ENCODE peak calls at places on chromosomes 12 and 14, in nine cellular contexts. C is CD4-positive, CD25-positive, alpha-beta regulatory T cell; H is right lobe of liver; O is HCT116; Q is body of pancreas; U is adrenal gland; F is esophagus muscularis mucosa; I is CD4-positive, alpha-beta memory T cell; M is left lung. T is an unnamed sample.
A peak's percentile ranks its signal among the peaks of the same experiment; 100 is the strongest.

GRCh38 chr12:132323171-132324010 is 6.0 kb downstream of the GALNT9 start:
- DNase-seq in C (peak; percentile 22), H (no peak), O (no peak), Q (no peak), U (no peak), F (no peak), I (peak; percentile 33), M (peak; percentile 74), T (no peak)

GRCh38 chr14:92846162-92846897 is 52.2 kb downstream of the GOLGA5 start:
- DNase-seq in C (no peak), H (no peak), O (peak; percentile 2), Q (peak; percentile 62), U (peak; percentile 62), F (no peak), I (no peak), M (no peak), T (peak; percentile 11)

GRCh38 chr14:56065621-56066295 is 52.5 kb upstream of the PELI2 start:
- DNase-seq in C (no peak), H (no peak), O (no peak), Q (no peak), U (no peak), F (no peak), I (no peak), M (no peak), T (peak; percentile 36)

GRCh38 chr12:12874014-12874413 is 17.3 kb upstream of the GPRC5A start:
- DNase-seq in C (no peak), H (no peak), O (no peak), Q (no peak), U (no peak), F (no peak), I (no peak), M (no peak), T (no peak)

GRCh38 chr12:89389755-89390661 is 37.7 kb upstream of the DUSP6 start:
- DNase-seq in C (peak; percentile 8), H (no peak), O (no peak), Q (peak; percentile 50), U (peak; percentile 70), F (no peak), I (no peak), M (no peak), T (peak; percentile 86)

GRCh38 chr12:125185311-125185739 is 120.1 kb downstream of the AACS start:
- DNase-seq in C (no peak), H (no peak), O (no peak), Q (no peak), U (no peak), F (no peak), I (no peak), M (no peak), T (no peak)

GRCh38 chr12:1692221-1692620 is 1.4 kb downstream of the ADIPOR2 start:
- DNase-seq in C (no peak), H (no peak), O (no peak), Q (no peak), U (no peak), F (no peak), I (no peak), M (no peak), T (peak; percentile 33)

GRCh38 chr12:104680070-104680469 is 223.3 kb downstream of the CHST11 start:
- DNase-seq in C (peak; percentile 44), H (no peak), O (peak; percentile 13), Q (no peak), U (no peak), F (no peak), I (peak; percentile 51), M (no peak), T (peak; percentile 12)

GRCh38 chr14:104596451-104596918 is 8.1 kb downstream of the TMEM179 start:
- DNase-seq in C (no peak), H (no peak), O (no peak), Q (no peak), U (no peak), F (no peak), I (no peak), M (peak; percentile 57), T (no peak)

GRCh38 chr12:122079038-122079531 is 529 bp downstream of the MLXIP start:
- DNase-seq in C (no peak), H (peak; percentile 74), O (no peak), Q (peak; percentile 61), U (no peak), F (no peak), I (no peak), M (peak; percentile 88), T (no peak)

GRCh38 chr12:108840605-108841328 is 16.6 kb downstream of the SSH1 start:
- DNase-seq in C (no peak), H (no peak), O (no peak), Q (no peak), U (no peak), F (no peak), I (no peak), M (no peak), T (no peak)

GRCh38 chr12:4045433-4045760 is 172.2 kb upstream of the PARP11 start:
- DNase-seq in C (no peak), H (no peak), O (no peak), Q (no peak), U (no peak), F (peak; percentile 66), I (no peak), M (no peak), T (no peak)

GRCh38 chr14:64808449-64808848 is 71.3 kb downstream of the SPTB start:
- DNase-seq in C (no peak), H (no peak), O (no peak), Q (no peak), U (no peak), F (no peak), I (no peak), M (no peak), T (no peak)

GRCh38 chr14:64804754-64805260 is 74.9 kb downstream of the SPTB start:
- DNase-seq in C (no peak), H (no peak), O (no peak), Q (no peak), U (no peak), F (no peak), I (no peak), M (no peak), T (no peak)

GRCh38 chr14:64806862-64807495 is 72.7 kb downstream of the SPTB start:
- DNase-seq in C (no peak), H (no peak), O (no peak), Q (no peak), U (no peak), F (no peak), I (no peak), M (no peak), T (no peak)

GRCh38 chr14:64806202-64806861 is 73.4 kb downstream of the SPTB start:
- DNase-seq in C (no peak), H (no peak), O (no peak), Q (peak; percentile 64), U (peak; percentile 74), F (no peak), I (no peak), M (no peak), T (no peak)

DNA sequence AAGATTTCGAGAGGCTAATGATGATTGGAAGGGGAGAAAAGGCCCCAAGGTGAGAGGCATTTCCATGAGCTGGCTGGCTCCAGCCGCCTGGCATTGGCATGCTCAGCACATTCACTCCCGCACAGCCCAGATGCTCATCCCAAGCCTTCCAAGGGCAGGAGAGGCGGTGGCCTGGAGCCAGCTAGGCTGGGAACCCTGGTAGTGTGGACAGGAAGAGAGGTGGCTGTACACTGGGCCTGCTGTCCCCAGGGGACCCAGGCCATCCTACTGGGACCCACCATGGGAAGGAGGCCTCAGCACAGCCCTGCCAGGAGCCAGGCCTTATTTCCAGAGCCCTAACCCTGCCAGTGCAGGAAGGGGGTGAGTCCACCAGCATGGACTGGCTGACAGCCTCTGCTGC is 72.1 kb downstream of the SPTB start:
- DNase-seq in C (no peak), H (no peak), O (no peak), Q (no peak), U (no peak), F (no peak), I (no peak), M (no peak), T (no peak)
- H3K27ac ChIP-seq in C (no peak overlapping the region), H (no peak overlapping the region), O (no peak overlapping the region), Q (no peak overlapping the region), U (no peak overlapping the region), F (peak overlapping the region; percentile 73), I (no peak overlapping the region), M (no peak overlapping the region), T (no peak overlapping the region)

DNA sequence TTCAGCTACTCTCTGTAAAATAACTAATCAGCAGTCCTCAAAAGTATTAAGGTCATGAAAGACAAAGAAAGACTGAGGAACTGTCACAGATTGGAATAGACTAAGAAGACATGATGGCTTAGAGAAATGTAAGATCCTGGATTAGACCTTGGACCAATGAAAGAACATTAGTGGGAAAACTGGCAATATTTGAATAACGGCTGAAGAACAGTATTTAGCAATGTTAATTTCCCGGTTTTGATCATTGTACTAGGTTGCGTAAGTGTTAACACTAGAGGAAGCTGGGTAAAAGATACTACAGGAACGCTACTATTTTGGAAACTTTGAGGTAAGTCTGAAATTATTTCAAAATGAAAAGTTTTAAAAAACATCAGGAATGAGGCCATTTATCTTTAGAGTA is 98.8 kb upstream of the RESF1 start:
- DNase-seq in C (no peak), H (no peak), O (no peak), Q (no peak), U (no peak), F (no peak), I (no peak), M (no peak), T (no peak)
- H3K4me3 ChIP-seq in C (no peak overlapping the region), H (no peak overlapping the region), O (no peak overlapping the region), Q (no peak overlapping the region), U (no peak overlapping the region), F (no peak overlapping the region), I (no peak overlapping the region), M (no peak overlapping the region), T (no peak overlapping the region)

GRCh38 chr14:28245216-28245615 is 521.4 kb upstream of the FOXG1 start:
- DNase-seq in C (no peak), H (no peak), O (no peak), Q (no peak), U (no peak), F (no peak), I (no peak), M (no peak), T (no peak)
- H3K4me1 ChIP-seq in C (no peaks in the 10 kb centered on the region), H (peaks cover 17% of the 10 kb centered on the region), O (no peaks in the 10 kb centered on the region), Q (no peaks in the 10 kb centered on the region), U (no peaks in the 10 kb centered on the region), F (no peaks in the 10 kb centered on the region), I (no peaks in the 10 kb centered on the region), M (no peaks in the 10 kb centered on the region), T (no peaks in the 10 kb centered on the region)

GRCh38 chr14:76901171-76902055 is 75.2 kb downstream of the LRRC74A start:
- DNase-seq in C (no peak), H (peak; percentile 22), O (no peak), Q (no peak), U (no peak), F (no peak), I (no peak), M (no peak), T (no peak)
- H3K27ac ChIP-seq in C (no peak overlapping the region), H (no peak overlapping the region), O (no peak overlapping the region), Q (no peak overlapping the region), U (no peak overlapping the region), F (peak overlapping the region; percentile 77), I (no peak overlapping the region), M (no peak overlapping the region), T (no peak overlapping the region)

GRCh38 chr12:118326971-118327370 is 45.7 kb downstream of the TAOK3 start:
- DNase-seq in C (no peak), H (no peak), O (no peak), Q (no peak), U (no peak), F (no peak), I (no peak), M (no peak), T (no peak)
- H3K4me3 ChIP-seq in C (no peak overlapping the region), H (no peak overlapping the region), O (no peak overlapping the region), Q (no peak overlapping the region), U (no peak overlapping the region), F (no peak overlapping the region), I (no peak overlapping the region), M (no peak overlapping the region), T (no peak overlapping the region)

T was measured in small intestine.